ENCODE peak calls at places on chromosomes 2 and 18, in seven cellular contexts. J is IMR-90, N is keratinocyte, M is lower leg skin, T is psoas muscle, Z is posterior cingulate gyrus, C is GM03348. Y is an unnamed sample.

GRCh38 chr2:113677327-113677726 is 50.3 kb downstream of the RABL2A start:
- DNase-seq in J (no peak), N (no peak), M (no peak), T (no peak), Z (no peak), C (no peak), Y (no peak)

GRCh38 chr18:8480506-8481328 is 128.5 kb upstream of the RAB12 start:
- DNase-seq in J (peak), N (no peak), M (no peak), T (no peak), Z (peak), C (peak), Y (peak)

GRCh38 chr2:25371253-25372241 is 29.8 kb upstream of the DNMT3A start:
- DNase-seq in J (no peak), N (no peak), M (no peak), T (no peak), Z (no peak), C (no peak), Y (no peak)

GRCh38 chr2:174560737-174561136 is 36.9 kb downstream of the WIPF1 start:
- DNase-seq in J (no peak), N (no peak), M (no peak), T (no peak), Z (no peak), C (no peak), Y (no peak)

GRCh38 chr2:55078956-55079355 is 28.7 kb upstream of the RTN4 start:
- DNase-seq in J (no peak), N (no peak), M (no peak), T (no peak), Z (no peak), C (no peak), Y (no peak)

GRCh38 chr2:48829036-48829435 is 73.5 kb upstream of the LHCGR start:
- DNase-seq in J (peak), N (no peak), M (no peak), T (no peak), Z (no peak), C (no peak), Y (peak)

GRCh38 chr2:187618813-187619212 is 64.6 kb upstream of the TFPI start:
- DNase-seq in J (peak), N (no peak), M (no peak), T (no peak), Z (no peak), C (no peak), Y (peak)

GRCh38 chr2:160305081-160305750 is 105.1 kb upstream of the ITGB6 start:
- DNase-seq in J (peak), N (no peak), M (no peak), T (no peak), Z (no peak), C (no peak), Y (peak)

GRCh38 chr2:14340703-14341102 is 291.8 kb upstream of the LRATD1 start:
- DNase-seq in J (no peak), N (no peak), M (no peak), T (no peak), Z (no peak), C (no peak), Y (no peak)

GRCh38 chr2:46547223-46548102 is 68.1 kb downstream of the TMEM247 start:
- DNase-seq in J (no peak), N (no peak), M (no peak), T (peak), Z (no peak), C (no peak), Y (no peak)

GRCh38 chr18:30970201-30970816 is 72.2 kb downstream of the DSC3 start:
- DNase-seq in J (peak), N (no peak), M (no peak), T (no peak), Z (no peak), C (no peak), Y (peak)

GRCh38 chr18:21084511-21085078 is 27.0 kb downstream of the ROCK1 start:
- DNase-seq in J (no peak), N (no peak), M (no peak), T (no peak), Z (no peak), C (no peak), Y (no peak)

GRCh38 chr2:96119389-96119751 is 3.0 kb upstream of the ADRA2B start:
- DNase-seq in J (no peak), N (no peak), M (no peak), T (no peak), Z (peak), C (no peak), Y (no peak)

GRCh38 chr2:144935736-144936135 is 415.8 kb upstream of the ZEB2 start:
- DNase-seq in J (no peak), N (no peak), M (no peak), T (no peak), Z (no peak), C (no peak), Y (no peak)

GRCh38 chr2:23286765-23287155 is 98.2 kb upstream of the KLHL29 start:
- DNase-seq in J (peak), N (no peak), M (peak), T (peak), Z (no peak), C (peak), Y (peak)

GRCh38 chr2:70336552-70336951 is 34.7 kb upstream of the FAM136A start:
- DNase-seq in J (no peak), N (no peak), M (no peak), T (no peak), Z (no peak), C (no peak), Y (no peak)

GRCh38 chr2:84829693-84830092 is 51.2 kb downstream of the TRABD2A start:
- DNase-seq in J (no peak), N (no peak), M (no peak), T (no peak), Z (no peak), C (no peak), Y (no peak)

GRCh38 chr2:12714391-12715221 is 2.1 kb upstream of the TRIB2 start:
- DNase-seq in J (peak), N (no peak), M (no peak), T (no peak), Z (no peak), C (peak), Y (peak)

GRCh38 chr2:120241709-120242108 is 10.9 kb upstream of the RALB start:
- DNase-seq in J (no peak), N (no peak), M (no peak), T (no peak), Z (peak), C (no peak), Y (no peak)

GRCh38 chr2:236241181-236242056 is 22.8 kb downstream of the ASB18 start:
- DNase-seq in J (no peak), N (no peak), M (no peak), T (no peak), Z (no peak), C (no peak), Y (no peak)

GRCh38 chr18:75341267-75341666 is 86.2 kb downstream of the SMIM21 start:
- DNase-seq in J (no peak), N (no peak), M (no peak), T (no peak), Z (no peak), C (no peak), Y (no peak)

GRCh38 chr2:239824866-239825704 is 200.1 kb downstream of the NDUFA10 start:
- DNase-seq in J (no peak), N (no peak), M (no peak), T (no peak), Z (peak), C (no peak), Y (no peak)